ENCODE peak calls at places on chromosome X, in four cellular contexts. M, Z, J and A are unnamed samples.

GRCh38 chrX:132270021-132270420 is 50.8 kb upstream of the RAP2C start:
- DNase-seq in Z (no peak), J (no peak), M (no peak), A (no peak)

GRCh38 chrX:2696698-2697215 is 5.7 kb downstream of the CD99 start:
- DNase-seq in J (no peak), Z (peak), M (no peak), A (peak)

GRCh38 chrX:30577362-30577961 is at the start of gene TASL:
- DNase-seq in Z (no peak), J (peak), M (no peak), A (no peak)

GRCh38 chrX:145631461-145631951 is 186.1 kb upstream of the SLITRK2 start:
- DNase-seq in M (no peak), Z (no peak), J (no peak), A (no peak)

GRCh38 chrX:56978172-56978571 is 17.2 kb downstream of the SPIN3 start:
- DNase-seq in J (peak), M (no peak), Z (peak), A (peak)

GRCh38 chrX:39753296-39753996 is 344.3 kb downstream of the BCOR start:
- DNase-seq in M (no peak), Z (no peak), J (no peak), A (peak)

GRCh38 chrX:53281321-53281822 is at the start of gene IQSEC2:
- DNase-seq in M (peak), Z (peak), J (peak), A (peak)

GRCh38 chrX:39829965-39830364 is 267.8 kb downstream of the BCOR start:
- DNase-seq in Z (no peak), J (no peak), M (no peak), A (no peak)

GRCh38 chrX:99653352-99653751 is 756.7 kb downstream of the PCDH19 start:
- DNase-seq in J (no peak), M (no peak), Z (no peak), A (no peak)

GRCh38 chrX:84046403-84046984 is 141.5 kb downstream of the RPS6KA6 start:
- DNase-seq in Z (peak), J (peak), M (no peak), A (peak)

GRCh38 chrX:48569958-48570357 is 4.3 kb upstream of the RBM3 start:
- DNase-seq in M (no peak), J (no peak), Z (peak), A (peak)

GRCh38 chrX:132023896-132024386 is 839 bp downstream of the STK26 start:
- DNase-seq in M (no peak), Z (peak), J (no peak), A (peak)

GRCh38 chrX:70032797-70033196 is 16.9 kb downstream of the AWAT2 start:
- DNase-seq in Z (no peak), M (no peak), J (peak), A (no peak)

GRCh38 chrX:94400488-94400887 is 726.5 kb downstream of the FAM133A start:
- DNase-seq in J (no peak), Z (peak), M (no peak), A (no peak)

GRCh38 chrX:13685126-13685763 is 3.7 kb upstream of the RAB9A start:
- DNase-seq in M (no peak), J (no peak), Z (peak), A (peak)

GRCh38 chrX:13167444-13168207 is 123.2 kb upstream of the FAM9C start:
- DNase-seq in J (peak), Z (no peak), M (no peak), A (no peak)

GRCh38 chrX:460116-460515 is 73.4 kb upstream of the PPP2R3B start:
- DNase-seq in Z (no peak), J (no peak), M (no peak), A (no peak)

GRCh38 chrX:23786268-23786815 is 3.4 kb downstream of the SAT1 start:
- DNase-seq in Z (no peak), M (no peak), J (no peak), A (no peak)

GRCh38 chrX:74383611-74384010 is 37.7 kb upstream of the SLC16A2 start:
- DNase-seq in Z (peak), M (no peak), J (peak), A (peak)

GRCh38 chrX:15334561-15334960 is 762 bp downstream of the PIGA start:
- DNase-seq in Z (peak), J (no peak), M (no peak), A (peak)

GRCh38 chrX:21373637-21374162 is 518 bp upstream of the CNKSR2 start:
- DNase-seq in M (no peak), J (peak), Z (no peak), A (no peak)

GRCh38 chrX:57156397-57157049 is 19.3 kb upstream of the SPIN2A start:
- DNase-seq in M (no peak), Z (peak), J (peak), A (peak)